ENCODE peak calls at places on chromosomes 1 and 21, in seven cellular contexts. One of them, this sample, is unnamed.

GRCh38 chr1:234369784-234370183 is 3.5 kb upstream of the COA6 start:
- DNase-seq in kidney epithelial cell: no peak
- DNase-seq in GM13977: no peak
- DNase-seq in kidney: no peak
- DNase-seq in suprapubic skin: no peak
- DNase-seq in ascending aorta: no peak
- DNase-seq in lower lobe of right lung: no peak
- DNase-seq in this sample: no peak

GRCh38 chr1:42966688-42967609 is 8.3 kb upstream of the SLC2A1 start:
- DNase-seq in kidney: peak; percentile 91
- DNase-seq in ascending aorta: no peak
- DNase-seq in suprapubic skin: no peak
- DNase-seq in lower lobe of right lung: no peak
- DNase-seq in kidney epithelial cell: peak; percentile 96
- DNase-seq in GM13977: no peak
- DNase-seq in this sample: no peak

GRCh38 chr1:56788588-56788987 is 30.6 kb downstream of the FYB2 start:
- DNase-seq in ascending aorta: no peak
- DNase-seq in GM13977: no peak
- DNase-seq in kidney: peak; percentile 72
- DNase-seq in lower lobe of right lung: peak; percentile 46
- DNase-seq in suprapubic skin: no peak
- DNase-seq in kidney epithelial cell: no peak
- DNase-seq in this sample: no peak

GRCh38 chr1:172823534-172823933 is 164.6 kb downstream of the FASLG start:
- DNase-seq in ascending aorta: no peak
- DNase-seq in GM13977: no peak
- DNase-seq in suprapubic skin: no peak
- DNase-seq in kidney epithelial cell: no peak
- DNase-seq in lower lobe of right lung: no peak
- DNase-seq in kidney: no peak
- DNase-seq in this sample: no peak

GRCh38 chr1:64121766-64122385 is 81.5 kb upstream of the UBE2U start:
- DNase-seq in GM13977: no peak
- DNase-seq in kidney: no peak
- DNase-seq in kidney epithelial cell: peak; percentile 72
- DNase-seq in ascending aorta: peak; percentile 52
- DNase-seq in suprapubic skin: no peak
- DNase-seq in lower lobe of right lung: no peak
- DNase-seq in this sample: no peak

GRCh38 chr1:52751589-52752306 is 25.5 kb downstream of the ZYG11B start:
- DNase-seq in kidney: no peak
- DNase-seq in suprapubic skin: no peak
- DNase-seq in GM13977: no peak
- DNase-seq in kidney epithelial cell: peak; percentile 7
- DNase-seq in ascending aorta: no peak
- DNase-seq in lower lobe of right lung: no peak
- DNase-seq in this sample: no peak

GRCh38 chr1:119984771-119985170 is 84.7 kb downstream of the NOTCH2 start:
- DNase-seq in lower lobe of right lung: no peak
- DNase-seq in kidney: no peak
- DNase-seq in suprapubic skin: no peak
- DNase-seq in GM13977: no peak
- DNase-seq in ascending aorta: no peak
- DNase-seq in kidney epithelial cell: no peak
- DNase-seq in this sample: no peak

GRCh38 chr1:189657715-189658114 is 819.9 kb downstream of the BRINP3 start:
- DNase-seq in kidney: no peak
- DNase-seq in kidney epithelial cell: no peak
- DNase-seq in GM13977: no peak
- DNase-seq in lower lobe of right lung: no peak
- DNase-seq in suprapubic skin: no peak
- DNase-seq in ascending aorta: no peak
- DNase-seq in this sample: no peak

GRCh38 chr1:19350566-19350965 is 38.4 kb downstream of the SLC66A1 start:
- DNase-seq in suprapubic skin: no peak
- DNase-seq in ascending aorta: no peak
- DNase-seq in kidney: no peak
- DNase-seq in lower lobe of right lung: no peak
- DNase-seq in kidney epithelial cell: no peak
- DNase-seq in GM13977: no peak
- DNase-seq in this sample: no peak

GRCh38 chr1:157090196-157090647 is 9.4 kb downstream of the ETV3L start:
- DNase-seq in lower lobe of right lung: peak; percentile 89
- DNase-seq in GM13977: peak; percentile 85
- DNase-seq in suprapubic skin: peak; percentile 93
- DNase-seq in kidney epithelial cell: no peak
- DNase-seq in ascending aorta: peak; percentile 87
- DNase-seq in kidney: peak; percentile 91
- DNase-seq in this sample: peak; percentile 95

GRCh38 chr21:43598416-43599120 is 60.7 kb downstream of the HSF2BP start:
- DNase-seq in lower lobe of right lung: no peak
- DNase-seq in kidney epithelial cell: no peak
- DNase-seq in kidney: no peak
- DNase-seq in ascending aorta: no peak
- DNase-seq in suprapubic skin: no peak
- DNase-seq in GM13977: no peak
- DNase-seq in this sample: no peak

GRCh38 chr1:150409504-150410362 is 45.8 kb downstream of the RPRD2 start:
- DNase-seq in suprapubic skin: no peak
- DNase-seq in kidney: no peak
- DNase-seq in lower lobe of right lung: peak; percentile 70
- DNase-seq in ascending aorta: no peak
- DNase-seq in kidney epithelial cell: no peak
- DNase-seq in GM13977: no peak
- DNase-seq in this sample: no peak

GRCh38 chr1:36585760-36586072 is 103.0 kb upstream of the CSF3R start:
- DNase-seq in kidney epithelial cell: no peak
- DNase-seq in kidney: no peak
- DNase-seq in lower lobe of right lung: no peak
- DNase-seq in GM13977: no peak
- DNase-seq in suprapubic skin: no peak
- DNase-seq in ascending aorta: no peak
- DNase-seq in this sample: no peak

GRCh38 chr21:32088471-32088870 is 190.4 kb downstream of the MIS18A start:
- DNase-seq in ascending aorta: no peak
- DNase-seq in lower lobe of right lung: no peak
- DNase-seq in GM13977: no peak
- DNase-seq in suprapubic skin: no peak
- DNase-seq in kidney: no peak
- DNase-seq in kidney epithelial cell: no peak
- DNase-seq in this sample: no peak

GRCh38 chr1:164746677-164747076 is 187.7 kb downstream of the PBX1 start:
- DNase-seq in kidney epithelial cell: no peak
- DNase-seq in lower lobe of right lung: no peak
- DNase-seq in kidney: no peak
- DNase-seq in suprapubic skin: no peak
- DNase-seq in GM13977: no peak
- DNase-seq in ascending aorta: no peak
- DNase-seq in this sample: no peak

GRCh38 chr1:73717971-73718370 is 480.0 kb downstream of the LRRIQ3 start:
- DNase-seq in kidney: no peak
- DNase-seq in ascending aorta: no peak
- DNase-seq in suprapubic skin: no peak
- DNase-seq in GM13977: no peak
- DNase-seq in lower lobe of right lung: no peak
- DNase-seq in kidney epithelial cell: no peak
- DNase-seq in this sample: no peak

GRCh38 chr1:114979278-114979891 is 50.2 kb upstream of the TSHB start:
- DNase-seq in ascending aorta: peak; percentile 79
- DNase-seq in kidney epithelial cell: no peak
- DNase-seq in lower lobe of right lung: no peak
- DNase-seq in kidney: no peak
- DNase-seq in GM13977: peak; percentile 22
- DNase-seq in suprapubic skin: no peak
- DNase-seq in this sample: no peak

GRCh38 chr1:244074559-244075171 is 23.6 kb downstream of the ZBTB18 start:
- DNase-seq in GM13977: peak; percentile 72
- DNase-seq in suprapubic skin: no peak
- DNase-seq in kidney epithelial cell: no peak
- DNase-seq in lower lobe of right lung: no peak
- DNase-seq in kidney: no peak
- DNase-seq in ascending aorta: no peak
- DNase-seq in this sample: peak; percentile 56

GRCh38 chr1:44318097-44319088 is 36.7 kb downstream of the ERI3 start:
- DNase-seq in suprapubic skin: no peak
- DNase-seq in kidney: no peak
- DNase-seq in lower lobe of right lung: no peak
- DNase-seq in ascending aorta: no peak
- DNase-seq in GM13977: peak; percentile 74
- DNase-seq in kidney epithelial cell: no peak
- DNase-seq in this sample: no peak

GRCh38 chr1:54265126-54265525 is 65.2 kb downstream of the MRPL37 start:
- DNase-seq in lower lobe of right lung: no peak
- DNase-seq in GM13977: no peak
- DNase-seq in ascending aorta: no peak
- DNase-seq in suprapubic skin: no peak
- DNase-seq in kidney epithelial cell: no peak
- DNase-seq in kidney: no peak
- DNase-seq in this sample: no peak

GRCh38 chr1:92901699-92902405 is 59.4 kb downstream of the DIPK1A start:
- DNase-seq in suprapubic skin: no peak
- DNase-seq in lower lobe of right lung: peak; percentile 40
- DNase-seq in kidney epithelial cell: no peak
- DNase-seq in ascending aorta: no peak
- DNase-seq in GM13977: no peak
- DNase-seq in kidney: no peak
- DNase-seq in this sample: no peak

GRCh38 chr1:66354311-66354922 is 179.5 kb upstream of the SGIP1 start:
- DNase-seq in lower lobe of right lung: no peak
- DNase-seq in kidney: no peak
- DNase-seq in ascending aorta: no peak
- DNase-seq in kidney epithelial cell: no peak
- DNase-seq in GM13977: no peak
- DNase-seq in suprapubic skin: no peak
- DNase-seq in this sample: no peak

GRCh38 chr1:226653311-226653921 is 85.7 kb downstream of the ITPKB start:
- DNase-seq in kidney: peak; percentile 62
- DNase-seq in lower lobe of right lung: peak; percentile 29
- DNase-seq in GM13977: no peak
- DNase-seq in kidney epithelial cell: no peak
- DNase-seq in suprapubic skin: no peak
- DNase-seq in ascending aorta: no peak
- DNase-seq in this sample: no peak

GRCh38 chr1:151705146-151705545 is 11.5 kb downstream of the CELF3 start:
- DNase-seq in kidney epithelial cell: no peak
- DNase-seq in GM13977: no peak
- DNase-seq in suprapubic skin: no peak
- DNase-seq in ascending aorta: peak; percentile 15
- DNase-seq in lower lobe of right lung: no peak
- DNase-seq in kidney: no peak
- DNase-seq in this sample: no peak

GRCh38 chr1:114482585-114482984 is 28.4 kb downstream of the TRIM33 start:
- DNase-seq in ascending aorta: no peak
- DNase-seq in suprapubic skin: no peak
- DNase-seq in kidney: no peak
- DNase-seq in GM13977: peak; percentile 31
- DNase-seq in lower lobe of right lung: no peak
- DNase-seq in kidney epithelial cell: no peak
- DNase-seq in this sample: no peak

GRCh38 chr1:174769961-174770549 is 229.7 kb upstream of the CACYBP start:
- DNase-seq in ascending aorta: no peak
- DNase-seq in kidney: no peak
- DNase-seq in kidney epithelial cell: peak; percentile 7
- DNase-seq in suprapubic skin: no peak
- DNase-seq in GM13977: peak; percentile 26
- DNase-seq in lower lobe of right lung: no peak
- DNase-seq in this sample: no peak

GRCh38 chr1:24126023-24126671 is 14.2 kb upstream of the MYOM3 start:
- DNase-seq in GM13977: no peak
- DNase-seq in kidney epithelial cell: no peak
- DNase-seq in suprapubic skin: no peak
- DNase-seq in ascending aorta: no peak
- DNase-seq in lower lobe of right lung: no peak
- DNase-seq in kidney: no peak
- DNase-seq in this sample: no peak

GRCh38 chr1:119743776-119744597 is 24.7 kb downstream of the HMGCS2 start:
- DNase-seq in lower lobe of right lung: peak; percentile 68
- DNase-seq in suprapubic skin: no peak
- DNase-seq in kidney epithelial cell: no peak
- DNase-seq in ascending aorta: no peak
- DNase-seq in kidney: peak; percentile 81
- DNase-seq in GM13977: peak; percentile 71
- DNase-seq in this sample: no peak

GRCh38 chr1:186605762-186606350 is 74.4 kb downstream of the PTGS2 start:
- DNase-seq in suprapubic skin: no peak
- DNase-seq in kidney epithelial cell: no peak
- DNase-seq in ascending aorta: no peak
- DNase-seq in GM13977: peak; percentile 41
- DNase-seq in kidney: no peak
- DNase-seq in lower lobe of right lung: peak; percentile 48
- DNase-seq in this sample: no peak
- TF ChIP-seq CTCF in suprapubic skin: peak; percentile 55
- TF ChIP-seq CTCF in kidney epithelial cell: peak; percentile 58
- TF ChIP-seq CTCF in ascending aorta: peak; percentile 45
- TF ChIP-seq CTCF in GM13977: peak; percentile 77
- TF ChIP-seq CTCF in kidney: peak; percentile 61
- TF ChIP-seq CTCF in lower lobe of right lung: peak; percentile 72
- TF ChIP-seq CTCF in this sample: peak; percentile 86

GRCh38 chr1:94527447-94528031 is 14.0 kb downstream of the F3 start:
- DNase-seq in kidney epithelial cell: no peak
- DNase-seq in ascending aorta: no peak
- DNase-seq in kidney: no peak
- DNase-seq in suprapubic skin: no peak
- DNase-seq in lower lobe of right lung: no peak
- DNase-seq in GM13977: no peak
- DNase-seq in this sample: no peak
- TF ChIP-seq CTCF in kidney epithelial cell: no peak
- TF ChIP-seq CTCF in ascending aorta: no peak
- TF ChIP-seq CTCF in kidney: peak; percentile 11
- TF ChIP-seq CTCF in suprapubic skin: no peak
- TF ChIP-seq CTCF in lower lobe of right lung: no peak
- TF ChIP-seq CTCF in GM13977: no peak
- TF ChIP-seq CTCF in this sample: peak; percentile 23

DNA sequence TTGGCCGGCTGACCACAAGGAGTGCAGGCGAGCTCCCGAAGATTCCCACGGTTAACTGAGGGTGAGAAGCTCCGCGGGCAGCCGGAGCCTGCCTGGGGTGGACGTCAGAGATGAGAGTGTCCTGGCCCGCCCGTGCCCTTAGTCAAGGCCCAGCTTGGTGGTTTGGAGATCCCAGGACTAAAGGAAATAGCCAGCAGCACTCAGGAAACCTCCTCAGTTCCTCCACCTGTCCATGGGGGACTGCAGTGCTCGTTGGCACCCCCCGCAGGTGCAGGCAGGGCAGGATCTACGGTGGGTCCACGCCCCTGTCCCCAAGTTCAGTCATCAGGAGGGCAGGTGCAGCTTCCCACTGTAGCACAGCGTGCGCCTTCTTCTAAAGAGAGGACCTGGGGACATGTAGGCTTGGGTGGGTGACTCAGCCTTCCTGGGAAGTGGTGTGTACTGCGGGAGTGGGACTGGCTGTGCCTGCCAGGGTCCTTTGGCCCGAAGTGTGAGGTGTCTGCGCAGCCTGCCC is 32.5 kb downstream of the SLX9 start:
- DNase-seq in ascending aorta: no peak
- DNase-seq in kidney epithelial cell: no peak
- DNase-seq in suprapubic skin: no peak
- DNase-seq in GM13977: no peak
- DNase-seq in kidney: peak; percentile 66
- DNase-seq in lower lobe of right lung: no peak
- DNase-seq in this sample: no peak
- TF ChIP-seq CTCF in ascending aorta: no peak
- TF ChIP-seq CTCF in kidney epithelial cell: no peak
- TF ChIP-seq CTCF in suprapubic skin: no peak
- TF ChIP-seq CTCF in GM13977: peak; percentile 7
- TF ChIP-seq CTCF in kidney: no peak
- TF ChIP-seq CTCF in lower lobe of right lung: no peak
- TF ChIP-seq CTCF in this sample: no peak

GRCh38 chr1:242839101-242839500 is 314.6 kb upstream of the PLD5 start:
- DNase-seq in ascending aorta: no peak
- DNase-seq in kidney epithelial cell: no peak
- DNase-seq in kidney: peak; percentile 62
- DNase-seq in GM13977: no peak
- DNase-seq in suprapubic skin: no peak
- DNase-seq in lower lobe of right lung: no peak
- DNase-seq in this sample: no peak
- TF ChIP-seq CTCF in ascending aorta: no peak
- TF ChIP-seq CTCF in kidney epithelial cell: no peak
- TF ChIP-seq CTCF in kidney: no peak
- TF ChIP-seq CTCF in GM13977: no peak
- TF ChIP-seq CTCF in suprapubic skin: no peak
- TF ChIP-seq CTCF in lower lobe of right lung: no peak
- TF ChIP-seq CTCF in this sample: no peak

This sample was measured in osteocyte.